ENCODE peak calls at places on chromosome 19, in six cellular contexts. P is left ventricle myocardium inferior, O is lung, M is uterus, T is spleen, Y is mucosa of descending colon. Q is an unnamed sample. For H3K4me1 and H3K9me3, the result is how much of the 10 kb centered on the place peaks cover.

GRCh38 chr19:6375411-6376010 is at the start of gene PSPN:
- DNase-seq in P (no peak), O (no peak), M (no peak), T (no peak), Y (no peak), Q (peak)

GRCh38 chr19:756232-756631 is 5.3 kb downstream of the MISP start:
- DNase-seq in P (no peak), O (no peak), M (no peak), T (no peak), Y (no peak), Q (no peak)

GRCh38 chr19:6484831-6485230 is 3.2 kb upstream of the DENND1C start:
- DNase-seq in P (no peak), O (no peak), M (no peak), T (no peak), Y (no peak), Q (no peak)

GRCh38 chr19:6731822-6732221 is 5.6 kb downstream of the GPR108 start:
- DNase-seq in P (no peak), O (no peak), M (no peak), T (no peak), Y (peak), Q (no peak)

GRCh38 chr19:18612772-18613588 is at the start of gene TMEM59L:
- DNase-seq in P (no peak), O (no peak), M (no peak), T (peak), Y (no peak), Q (peak)

GRCh38 chr19:40974633-40975037 is 16.4 kb upstream of the CYP2B6 start:
- DNase-seq in P (peak), O (peak), M (peak), T (peak), Y (no peak), Q (peak)

GRCh38 chr19:41027273-41027967 is 36.3 kb downstream of the CYP2B6 start:
- DNase-seq in P (no peak), O (no peak), M (no peak), T (no peak), Y (no peak), Q (no peak)

GRCh38 chr19:28972144-28972543 is 240.8 kb downstream of the UQCRFS1 start:
- DNase-seq in P (no peak), O (no peak), M (no peak), T (no peak), Y (no peak), Q (no peak)

GRCh38 chr19:44525721-44526430 is 3.6 kb downstream of the CEACAM20 start:
- DNase-seq in P (no peak), O (no peak), M (no peak), T (no peak), Y (no peak), Q (no peak)

GRCh38 chr19:7857727-7858701 is 16.2 kb downstream of the PRR36 start:
- DNase-seq in P (no peak), O (no peak), M (no peak), T (no peak), Y (peak), Q (no peak)

GRCh38 chr19:5891938-5892771 is 11.4 kb downstream of the NDUFA11 start:
- DNase-seq in P (no peak), O (no peak), M (no peak), T (no peak), Y (no peak), Q (no peak)

GRCh38 chr19:44050740-44051653 is 839 bp upstream of the ZNF223 start:
- DNase-seq in P (no peak), O (no peak), M (no peak), T (no peak), Y (peak), Q (no peak)

GRCh38 chr19:33530261-33530660 is 8.7 kb upstream of the PEPD start:
- DNase-seq in P (no peak), O (no peak), M (no peak), T (no peak), Y (no peak), Q (no peak)

GRCh38 chr19:5231857-5232503 is 108.6 kb downstream of the PTPRS start:
- DNase-seq in P (no peak), O (no peak), M (no peak), T (no peak), Y (no peak), Q (no peak)

GRCh38 chr19:56841194-56841546 is 644 bp upstream of the PEG3 start:
- DNase-seq in P (no peak), O (no peak), M (no peak), T (no peak), Y (no peak), Q (no peak)

GRCh38 chr19:57558525-57558924 is 1.1 kb downstream of the ZNF550 start:
- DNase-seq in P (no peak), O (no peak), M (no peak), T (no peak), Y (no peak), Q (no peak)

GRCh38 chr19:31223805-31224534 is 125.3 kb downstream of the TSHZ3 start:
- DNase-seq in P (no peak), O (no peak), M (no peak), T (no peak), Y (no peak), Q (no peak)

GRCh38 chr19:39270091-39270871 is 2.1 kb downstream of the IFNL2 start:
- DNase-seq in P (no peak), O (no peak), M (no peak), T (no peak), Y (no peak), Q (no peak)

GRCh38 chr19:485583-486236 is 10.6 kb upstream of the MADCAM1 start:
- DNase-seq in P (peak), O (no peak), M (no peak), T (no peak), Y (peak), Q (no peak)

GRCh38 chr19:33403221-33403972 is 29.9 kb downstream of the CEBPG start:
- DNase-seq in P (no peak), O (peak), M (peak), T (peak), Y (peak), Q (peak)

GRCh38 chr19:58562126-58563033 is 4.0 kb upstream of the UBE2M start:
- DNase-seq in P (peak), O (no peak), M (no peak), T (peak), Y (peak), Q (peak)

GRCh38 chr19:50553134-50553703 is 15.0 kb downstream of the LRRC4B start:
- DNase-seq in P (no peak), O (no peak), M (no peak), T (no peak), Y (no peak), Q (no peak)

GRCh38 chr19:30577551-30578090 is 205.4 kb downstream of the ZNF536 start:
- DNase-seq in P (no peak), O (no peak), M (no peak), T (no peak), Y (no peak), Q (no peak)

GRCh38 chr19:58400916-58401824 is 5.7 kb downstream of the RNF225 start:
- DNase-seq in P (peak), O (peak), M (peak), T (peak), Y (peak), Q (peak)

GRCh38 chr19:53871448-53871847 is 3.8 kb downstream of the MYADM start:
- DNase-seq in P (no peak), O (no peak), M (no peak), T (no peak), Y (no peak), Q (no peak)

GRCh38 chr19:32201661-32202060 is 143.7 kb upstream of the ZNF507 start:
- DNase-seq in P (no peak), O (peak), M (no peak), T (peak), Y (no peak), Q (no peak)

DNA sequence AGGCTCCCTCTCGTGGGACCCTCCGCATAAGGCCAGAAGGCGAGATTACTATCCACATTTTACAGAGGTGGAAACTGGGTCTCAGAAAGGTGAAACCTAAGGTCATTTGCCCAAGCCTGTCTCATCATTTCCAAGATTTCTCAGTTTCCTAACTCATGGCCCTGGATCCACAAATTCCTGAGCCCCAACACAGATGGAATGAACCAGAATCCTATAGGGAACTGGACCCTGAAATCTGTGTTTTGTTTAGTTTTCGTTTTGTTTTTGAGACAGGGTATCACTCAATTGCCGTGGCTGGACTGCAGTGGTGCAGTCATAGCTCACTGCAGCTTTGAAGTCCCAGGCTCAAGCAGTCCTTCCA is 563 bp upstream of the GNG7 start:
- DNase-seq in P (no peak), O (no peak), M (no peak), T (no peak), Y (no peak), Q (no peak)
- H3K4me1 ChIP-seq in P (under half), O (under half), M (under half), T (under half), Y (under half), Q (under half)

DNA sequence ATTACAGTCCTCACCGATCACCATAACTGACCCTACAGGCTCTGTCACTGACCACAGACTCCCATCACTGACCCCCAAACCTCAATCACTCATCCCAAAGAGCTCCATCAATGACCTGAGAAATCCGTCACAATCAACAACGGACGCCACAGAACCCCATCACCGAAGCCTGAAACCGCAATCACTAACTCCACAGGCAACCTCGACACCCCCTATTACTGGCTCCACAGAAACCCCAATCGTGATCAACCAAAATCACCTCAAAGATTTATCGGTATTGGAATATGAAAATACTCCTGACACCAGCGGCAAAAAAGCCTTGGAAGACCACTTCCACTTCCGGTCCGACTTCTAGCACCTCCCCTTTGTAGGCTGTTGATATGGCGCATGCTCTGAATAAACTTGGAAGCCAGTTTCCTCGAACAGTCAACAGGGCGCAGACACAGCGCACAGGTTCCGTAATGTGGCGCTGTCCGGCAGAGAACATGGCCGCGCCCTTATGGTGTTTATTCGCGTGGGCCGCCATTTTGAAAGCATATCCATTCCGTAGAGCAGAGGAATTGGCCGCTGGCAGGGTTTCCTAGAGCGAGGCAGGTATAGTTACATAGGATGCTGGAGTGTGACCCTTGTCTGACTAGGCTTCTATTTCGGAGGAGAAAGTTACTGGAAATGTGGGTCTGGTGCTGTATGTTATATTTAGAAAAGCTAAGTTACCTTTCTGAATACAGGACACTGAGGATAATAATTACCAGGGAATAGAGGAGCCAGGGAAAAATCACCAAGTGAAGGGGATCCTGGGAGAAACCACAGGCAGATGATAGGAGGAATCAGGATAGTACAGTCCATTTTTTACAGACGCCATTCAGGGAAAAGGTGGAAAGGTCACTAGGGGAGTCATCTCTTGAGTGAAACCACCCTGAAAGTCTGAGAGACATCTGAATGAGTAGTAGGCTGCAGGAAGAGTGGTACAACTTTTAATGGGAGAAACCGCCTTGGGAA is at the start of gene ZNF585A:
- DNase-seq in P (peak), O (peak), M (peak), T (peak), Y (peak), Q (peak)
- H3K9me3 ChIP-seq in P (under half), O (under half), M (under half), T (under half), Y (under half), Q (under half)

GRCh38 chr19:2344381-2344870 is 15.6 kb upstream of the TMPRSS9 start:
- DNase-seq in P (no peak), O (no peak), M (no peak), T (no peak), Y (peak), Q (peak)
- TF ChIP-seq CTCF in P (no peak), O (no peak), M (no peak), T (no peak), Y (no peak), Q (no peak)

GRCh38 chr19:46191356-46191755 is 38.2 kb upstream of the IGFL1 start:
- DNase-seq in P (no peak), O (no peak), M (no peak), T (no peak), Y (no peak), Q (no peak)
- H3K4me1 ChIP-seq in P (under half), O (under half), M (under half), T (under half), Y (under half), Q (under half)

GRCh38 chr19:22421797-22422196 is 349 bp downstream of the ZNF98 start:
- DNase-seq in P (no peak), O (no peak), M (no peak), T (no peak), Y (no peak), Q (no peak)
- H3K9me3 ChIP-seq in P (under half), O (under half), M (under half), T (half or more), Y (half or more), Q (under half)

DNA sequence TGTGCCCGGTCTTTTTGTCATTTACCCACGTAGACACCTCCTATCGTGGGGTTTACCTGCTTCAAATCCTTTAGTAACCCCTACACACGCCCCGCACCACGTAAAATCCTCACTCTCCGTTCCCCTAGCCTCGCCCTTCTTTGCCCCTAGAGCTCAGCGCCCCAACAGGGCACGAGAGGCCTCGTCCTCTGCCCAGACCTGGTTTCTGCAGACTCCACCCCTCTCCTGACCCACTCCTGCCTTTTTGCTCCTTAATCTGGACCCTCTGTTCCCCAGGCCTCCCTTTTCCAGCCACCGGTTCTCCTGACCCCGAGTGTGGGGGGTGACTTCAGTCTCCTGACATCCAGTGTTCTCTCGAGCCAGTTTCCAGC is 427 bp downstream of the ZNF528 start:
- DNase-seq in P (no peak), O (no peak), M (no peak), T (no peak), Y (no peak), Q (no peak)
- TF ChIP-seq CTCF in P (no peak), O (no peak), M (no peak), T (no peak), Y (no peak), Q (no peak)

DNA sequence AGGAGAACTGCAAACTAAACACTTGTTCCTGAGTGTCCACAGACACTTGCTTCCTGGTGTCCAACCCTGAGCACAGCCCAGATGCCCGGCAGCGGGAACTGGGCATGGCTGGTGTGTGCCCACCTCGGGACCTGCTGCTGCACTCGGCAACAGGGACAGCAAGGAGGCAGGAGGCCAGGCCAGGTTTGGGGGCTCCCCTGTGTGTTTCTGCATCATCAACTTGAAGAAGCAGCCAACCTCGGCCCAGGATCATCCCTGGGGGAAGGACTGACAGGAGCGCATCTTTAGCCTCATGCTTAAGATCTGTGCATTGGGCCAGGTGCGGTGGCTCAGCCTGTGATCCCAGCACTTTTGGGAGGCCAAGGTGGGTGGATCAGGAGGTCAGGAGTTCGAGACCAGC is 35.1 kb upstream of the LDLR start:
- DNase-seq in P (no peak), O (no peak), M (no peak), T (no peak), Y (no peak), Q (no peak)
- H3K4me1 ChIP-seq in P (under half), O (under half), M (under half), T (under half), Y (under half), Q (under half)

GRCh38 chr19:15529774-15530372 is 21.5 kb downstream of the CYP4F22 start:
- DNase-seq in P (no peak), O (no peak), M (no peak), T (no peak), Y (no peak), Q (no peak)
- H3K9me3 ChIP-seq in P (under half), O (under half), M (under half), T (under half), Y (under half), Q (under half)

DNA sequence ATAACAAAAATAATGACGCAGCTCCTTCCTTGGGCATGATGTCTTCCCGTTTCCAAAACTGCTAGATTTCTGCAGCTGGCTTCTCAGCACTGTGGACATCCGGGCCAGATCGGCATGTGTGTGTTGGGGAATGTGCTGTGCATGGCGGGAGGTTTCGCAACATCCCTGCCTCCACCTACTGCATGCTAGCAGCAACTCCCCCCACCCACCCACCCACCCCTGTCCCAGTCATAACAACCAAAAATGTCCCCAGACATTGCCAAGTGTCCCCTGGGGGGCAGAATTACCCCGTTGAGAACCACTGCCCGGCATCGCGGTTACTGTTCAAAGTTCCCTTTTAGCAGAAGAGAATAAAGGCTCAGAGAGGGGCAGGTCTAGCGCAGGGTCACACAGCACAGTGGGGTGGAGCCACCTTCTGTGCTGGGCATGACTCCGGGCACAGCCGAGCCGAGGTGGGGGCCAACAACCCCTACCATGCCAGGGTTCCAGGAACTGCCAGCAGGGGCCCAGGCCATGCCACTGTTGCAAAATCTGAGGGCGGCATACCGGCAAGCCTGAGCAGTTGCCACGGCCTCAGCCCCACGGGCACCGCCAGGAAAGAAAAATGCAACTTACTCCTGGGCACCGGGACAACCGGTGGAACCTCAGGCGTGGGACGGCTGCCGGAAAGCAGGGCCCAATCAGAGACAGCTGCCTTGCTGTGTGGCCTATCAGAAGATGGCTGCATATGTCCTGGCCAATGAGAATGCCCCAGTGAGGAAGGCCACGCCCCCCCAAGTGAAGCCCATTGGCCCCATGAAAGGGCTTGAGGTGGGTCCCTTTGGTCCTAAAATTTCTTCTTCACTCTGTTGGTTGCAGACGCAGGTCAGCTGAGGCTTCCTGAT is 22.5 kb upstream of the NFIC start:
- DNase-seq in P (peak), O (peak), M (peak), T (peak), Y (peak), Q (peak)
- TF ChIP-seq CTCF in P (no peak), O (no peak), M (no peak), T (peak), Y (no peak), Q (no peak)

Q was measured in kidney.